ENCODE peak calls at places on chromosome 2, in four cellular contexts. G, W, L and H are unnamed samples.

GRCh38 chr2:221397179-221397578 is 174.9 kb downstream of the EPHA4 start:
- DNase-seq in W (no peak), L (no peak), G (no peak), H (no peak)

GRCh38 chr2:27717070-27717453 is 53.4 kb downstream of the SLC4A1AP start:
- DNase-seq in W (no peak), G (no peak), L (no peak), H (peak)

GRCh38 chr2:141055526-141055925 is 1075.3 kb downstream of the LRP1B start:
- DNase-seq in L (no peak), G (no peak), W (no peak), H (no peak)

GRCh38 chr2:157172239-157172638 is 85.3 kb upstream of the GALNT5 start:
- DNase-seq in W (no peak), L (no peak), G (no peak), H (no peak)

GRCh38 chr2:151490276-151490675 is 80.6 kb downstream of the RIF1 start:
- DNase-seq in L (no peak), W (no peak), G (no peak), H (no peak)

GRCh38 chr2:9629222-9630000 is 1.4 kb downstream of the YWHAQ start:
- DNase-seq in L (no peak), G (no peak), W (no peak), H (no peak)

GRCh38 chr2:160062283-160063005 is at the start of gene PLA2R1:
- DNase-seq in W (no peak), G (no peak), L (no peak), H (no peak)

GRCh38 chr2:204432196-204432595 is 113.1 kb upstream of the PARD3B start:
- DNase-seq in G (no peak), L (no peak), W (no peak), H (no peak)

GRCh38 chr2:224260605-224261004 is 141.3 kb downstream of the FAM124B start:
- DNase-seq in W (no peak), G (no peak), L (no peak), H (no peak)

GRCh38 chr2:25854613-25855012 is 23.7 kb downstream of the ASXL2 start:
- DNase-seq in G (no peak), W (no peak), L (no peak), H (no peak)

GRCh38 chr2:48126180-48126579 is 219.9 kb upstream of the FBXO11 start:
- DNase-seq in G (no peak), L (no peak), W (no peak), H (no peak)

GRCh38 chr2:127054604-127054930 is 52.4 kb downstream of the BIN1 start:
- DNase-seq in G (no peak), L (no peak), W (no peak), H (no peak)

GRCh38 chr2:142130111-142131015 is 453 bp downstream of the LRP1B start:
- DNase-seq in G (peak), L (peak), W (no peak), H (peak)

GRCh38 chr2:73063909-73064875 is 7.3 kb downstream of the SFXN5 start:
- DNase-seq in W (peak), G (peak), L (no peak), H (no peak)

GRCh38 chr2:143937563-143938346 is 582.2 kb downstream of the ZEB2 start:
- DNase-seq in G (no peak), L (no peak), W (no peak), H (peak)

GRCh38 chr2:172516299-172516698 is 39.6 kb upstream of the PDK1 start:
- DNase-seq in L (no peak), W (no peak), G (no peak), H (no peak)

GRCh38 chr2:25201265-25201664 is 32.9 kb upstream of the POMC start:
- DNase-seq in L (no peak), G (peak), W (peak), H (no peak)

GRCh38 chr2:235768606-235769005 is 274.8 kb downstream of the AGAP1 start:
- DNase-seq in G (no peak), L (no peak), W (no peak), H (no peak)

GRCh38 chr2:39697480-39697879 is 31.8 kb downstream of the TMEM178A start:
- DNase-seq in G (no peak), W (no peak), L (no peak), H (no peak)

GRCh38 chr2:64319930-64320329 is 134.0 kb upstream of the LGALSL start:
- DNase-seq in W (no peak), L (no peak), G (no peak), H (no peak)

GRCh38 chr2:235006986-235007385 is 55.2 kb downstream of the SH3BP4 start:
- DNase-seq in L (no peak), G (no peak), W (no peak), H (no peak)

GRCh38 chr2:73000808-73001570 is 70.5 kb downstream of the SFXN5 start:
- DNase-seq in L (peak), G (no peak), W (no peak), H (no peak)

GRCh38 chr2:73823916-73824523 is 4.7 kb upstream of the STAMBP start:
- DNase-seq in L (peak), G (peak), W (peak), H (peak)

GRCh38 chr2:62586981-62587380 is 81.0 kb upstream of the TMEM17 start:
- DNase-seq in G (no peak), L (no peak), W (no peak), H (no peak)

GRCh38 chr2:127707890-127708648 is 6.8 kb downstream of the SFT2D3 start:
- DNase-seq in G (no peak), L (no peak), W (no peak), H (no peak)

GRCh38 chr2:54329482-54330225 is 73.6 kb upstream of the TSPYL6 start:
- DNase-seq in W (no peak), G (no peak), L (peak), H (peak)
- TF ChIP-seq ELF1 in W (no peak), G (no peak), L (no peak), H (no peak)

GRCh38 chr2:85057236-85057635 is 76.0 kb upstream of the TCF7L1 start:
- DNase-seq in W (no peak), L (no peak), G (no peak), H (no peak)
- TF ChIP-seq ELF1 in W (no peak), L (no peak), G (no peak), H (no peak)

GRCh38 chr2:54947121-54947520 is 103.1 kb downstream of the RTN4 start:
- DNase-seq in L (no peak), W (no peak), G (no peak), H (no peak)
- TF ChIP-seq ELF1 in L (no peak), W (no peak), G (no peak), H (no peak)

GRCh38 chr2:229407170-229407569 is 136.1 kb upstream of the PID1 start:
- DNase-seq in W (no peak), G (peak), L (peak), H (no peak)
- TF ChIP-seq ELF1 in W (no peak), G (no peak), L (no peak), H (no peak)

DNA sequence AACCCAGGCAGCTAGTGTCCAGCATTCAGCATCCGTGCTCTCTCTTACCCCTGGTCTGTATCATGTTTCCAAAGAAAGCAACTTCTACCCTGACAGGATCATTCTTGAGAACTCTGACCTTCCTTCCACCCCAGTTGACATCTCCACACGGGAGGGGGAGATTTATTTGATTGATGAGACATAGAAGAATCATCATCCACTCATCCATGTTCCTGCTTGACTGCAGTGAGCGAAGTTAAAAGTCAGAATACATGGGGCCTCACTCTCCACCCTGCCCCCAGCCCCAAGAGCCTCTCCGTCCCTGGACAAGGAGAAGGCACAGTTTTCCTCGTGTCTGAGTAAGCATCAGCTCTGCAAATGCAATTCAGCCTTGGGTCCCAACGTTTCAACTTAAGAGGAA is 356.0 kb upstream of the TNP1 start:
- DNase-seq in W (no peak), G (no peak), L (no peak), H (no peak)
- TF ChIP-seq ELF1 in W (no peak), G (no peak), L (no peak), H (no peak)

DNA sequence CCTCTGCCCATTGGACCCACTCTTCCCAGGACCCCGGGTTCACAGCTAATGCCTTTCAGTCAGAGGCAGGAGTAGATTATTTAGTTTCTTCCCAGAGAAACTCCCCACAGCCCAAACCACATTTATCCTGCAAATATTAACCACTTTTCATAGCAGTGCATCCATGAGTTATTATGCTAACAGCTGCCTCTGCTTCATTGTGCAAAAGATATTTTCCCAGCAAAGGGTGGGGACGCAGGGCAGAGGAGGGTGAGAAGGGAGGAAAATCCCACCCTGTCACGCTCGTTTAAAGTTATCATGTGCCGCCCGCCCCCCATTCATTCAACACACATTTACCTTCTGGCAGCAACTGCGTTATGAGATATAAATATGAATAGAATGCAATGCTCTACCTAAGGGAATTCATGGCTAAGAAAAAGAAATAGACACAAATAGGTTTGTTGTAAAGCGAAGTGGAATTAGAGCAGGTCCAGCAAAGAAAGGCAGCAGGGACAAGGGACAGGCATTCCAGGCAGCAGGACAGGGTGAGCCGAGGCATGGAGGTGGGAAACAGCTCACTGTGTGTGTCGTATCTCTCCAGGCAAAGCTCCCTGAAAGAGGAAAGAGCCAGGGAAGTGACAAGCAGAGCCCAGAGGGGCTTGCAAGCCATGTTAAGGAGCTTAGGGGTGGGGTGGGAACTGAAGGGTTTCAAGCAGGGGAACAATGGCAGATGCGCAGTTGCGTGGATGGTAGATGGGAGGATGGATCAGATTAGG is 46.3 kb upstream of the LTBP1 start:
- DNase-seq in W (no peak), L (no peak), G (no peak), H (no peak)
- TF ChIP-seq ELF1 in W (no peak), L (no peak), G (no peak), H (no peak)

GRCh38 chr2:239152239-239152915 is 248.4 kb downstream of the HDAC4 start:
- DNase-seq in W (no peak), G (no peak), L (no peak), H (no peak)
- TF ChIP-seq ELF1 in W (no peak), G (no peak), L (no peak), H (no peak)

GRCh38 chr2:219415580-219416232 is 2.5 kb upstream of the DES start:
- DNase-seq in W (peak), L (no peak), G (no peak), H (no peak)
- TF ChIP-seq ELF1 in W (no peak), L (no peak), G (no peak), H (no peak)

GRCh38 chr2:112577756-112578155 is 6.7 kb upstream of the CHCHD5 start:
- DNase-seq in G (no peak), W (no peak), L (no peak), H (no peak)

GRCh38 chr2:112580084-112580483 is 4.3 kb upstream of the CHCHD5 start:
- DNase-seq in W (no peak), G (no peak), L (no peak), H (no peak)

GRCh38 chr2:112582314-112582746 is 2.1 kb upstream of the CHCHD5 start:
- DNase-seq in G (peak), L (peak), W (peak), H (peak)

GRCh38 chr2:112583497-112584133 is 794 bp upstream of the CHCHD5 start:
- DNase-seq in G (peak), W (peak), L (peak), H (peak)

GRCh38 chr2:112579280-112579679 is 5.1 kb upstream of the CHCHD5 start:
- DNase-seq in L (no peak), G (no peak), W (no peak), H (no peak)
- TF ChIP-seq ELF1 in L (no peak), G (no peak), W (no peak), H (no peak)